ENCODE peak calls at places on chromosomes 12 and 14, in six cellular contexts. One of them, this sample, is unnamed.

GRCh38 chr12:41992692-41993215 is 151.9 kb downstream of the GXYLT1 start:
- DNase-seq in GM03348: no peak
- DNase-seq in NCI-H2081: no peak
- DNase-seq in Kasumi-1: no peak
- DNase-seq in activated T-cell treated with anti-CD3 and anti-CD28 coated beads, Interleukin-2, amount 50 U/mL, for 72 hours: no peak
- DNase-seq in upper lobe of right lung: no peak
- DNase-seq in this sample: no peak

GRCh38 chr14:24311837-24312615 is 724 bp downstream of the LTB4R start:
- DNase-seq in GM03348: peak; percentile 45
- DNase-seq in NCI-H2081: no peak
- DNase-seq in Kasumi-1: no peak
- DNase-seq in activated T-cell treated with anti-CD3 and anti-CD28 coated beads, Interleukin-2, amount 50 U/mL, for 72 hours: no peak
- DNase-seq in upper lobe of right lung: no peak
- DNase-seq in this sample: no peak

GRCh38 chr12:16359512-16360491 is 12.4 kb downstream of the MGST1 start:
- DNase-seq in GM03348: peak; percentile 41
- DNase-seq in NCI-H2081: peak; percentile 62
- DNase-seq in Kasumi-1: peak; percentile 37
- DNase-seq in activated T-cell treated with anti-CD3 and anti-CD28 coated beads, Interleukin-2, amount 50 U/mL, for 72 hours: peak; percentile 29
- DNase-seq in upper lobe of right lung: peak; percentile 82
- DNase-seq in this sample: peak; percentile 31

GRCh38 chr14:55249423-55249822 is 21.8 kb upstream of the FBXO34 start:
- DNase-seq in GM03348: peak; percentile 30
- DNase-seq in NCI-H2081: no peak
- DNase-seq in Kasumi-1: no peak
- DNase-seq in activated T-cell treated with anti-CD3 and anti-CD28 coated beads, Interleukin-2, amount 50 U/mL, for 72 hours: no peak
- DNase-seq in upper lobe of right lung: no peak
- DNase-seq in this sample: no peak

GRCh38 chr14:30855345-30856037 is 18.9 kb upstream of the COCH start:
- DNase-seq in GM03348: no peak
- DNase-seq in NCI-H2081: no peak
- DNase-seq in Kasumi-1: no peak
- DNase-seq in activated T-cell treated with anti-CD3 and anti-CD28 coated beads, Interleukin-2, amount 50 U/mL, for 72 hours: peak; percentile 52
- DNase-seq in upper lobe of right lung: no peak
- DNase-seq in this sample: peak; percentile 61

GRCh38 chr12:122457627-122458026 is 35.2 kb upstream of the CLIP1 start:
- DNase-seq in GM03348: no peak
- DNase-seq in NCI-H2081: no peak
- DNase-seq in Kasumi-1: no peak
- DNase-seq in activated T-cell treated with anti-CD3 and anti-CD28 coated beads, Interleukin-2, amount 50 U/mL, for 72 hours: no peak
- DNase-seq in upper lobe of right lung: no peak
- DNase-seq in this sample: no peak

GRCh38 chr12:132423251-132424117 is 66.5 kb upstream of the FBRSL1 start:
- DNase-seq in GM03348: no peak
- DNase-seq in NCI-H2081: no peak
- DNase-seq in Kasumi-1: no peak
- DNase-seq in activated T-cell treated with anti-CD3 and anti-CD28 coated beads, Interleukin-2, amount 50 U/mL, for 72 hours: no peak
- DNase-seq in upper lobe of right lung: no peak
- DNase-seq in this sample: no peak

GRCh38 chr14:25942090-25942489 is 655.7 kb downstream of the NOVA1 start:
- DNase-seq in GM03348: no peak
- DNase-seq in NCI-H2081: no peak
- DNase-seq in Kasumi-1: no peak
- DNase-seq in activated T-cell treated with anti-CD3 and anti-CD28 coated beads, Interleukin-2, amount 50 U/mL, for 72 hours: no peak
- DNase-seq in upper lobe of right lung: no peak
- DNase-seq in this sample: no peak

GRCh38 chr14:33851366-33851765 is 99.5 kb downstream of the EGLN3 start:
- DNase-seq in GM03348: no peak
- DNase-seq in NCI-H2081: no peak
- DNase-seq in Kasumi-1: no peak
- DNase-seq in activated T-cell treated with anti-CD3 and anti-CD28 coated beads, Interleukin-2, amount 50 U/mL, for 72 hours: no peak
- DNase-seq in upper lobe of right lung: no peak
- DNase-seq in this sample: no peak

GRCh38 chr14:32611752-32612151 is 282.7 kb downstream of the AKAP6 start:
- DNase-seq in GM03348: peak; percentile 78
- DNase-seq in NCI-H2081: no peak
- DNase-seq in Kasumi-1: no peak
- DNase-seq in activated T-cell treated with anti-CD3 and anti-CD28 coated beads, Interleukin-2, amount 50 U/mL, for 72 hours: no peak
- DNase-seq in upper lobe of right lung: no peak
- DNase-seq in this sample: no peak

GRCh38 chr14:50342211-50343080 is 30.3 kb downstream of the DMAC2L start:
- DNase-seq in GM03348: peak; percentile 84
- DNase-seq in NCI-H2081: peak; percentile 77
- DNase-seq in Kasumi-1: peak; percentile 59
- DNase-seq in activated T-cell treated with anti-CD3 and anti-CD28 coated beads, Interleukin-2, amount 50 U/mL, for 72 hours: peak; percentile 54
- DNase-seq in upper lobe of right lung: no peak
- DNase-seq in this sample: peak; percentile 59

GRCh38 chr14:24267516-24267915 is 3.9 kb downstream of the RABGGTA start:
- DNase-seq in GM03348: no peak
- DNase-seq in NCI-H2081: no peak
- DNase-seq in Kasumi-1: no peak
- DNase-seq in activated T-cell treated with anti-CD3 and anti-CD28 coated beads, Interleukin-2, amount 50 U/mL, for 72 hours: no peak
- DNase-seq in upper lobe of right lung: no peak
- DNase-seq in this sample: no peak

GRCh38 chr14:86530457-86530856 is 1000.5 kb downstream of the FLRT2 start:
- DNase-seq in GM03348: no peak
- DNase-seq in NCI-H2081: no peak
- DNase-seq in Kasumi-1: no peak
- DNase-seq in activated T-cell treated with anti-CD3 and anti-CD28 coated beads, Interleukin-2, amount 50 U/mL, for 72 hours: no peak
- DNase-seq in upper lobe of right lung: no peak
- DNase-seq in this sample: no peak

GRCh38 chr12:131990980-131991305 is 41.2 kb downstream of the EP400 start:
- DNase-seq in GM03348: no peak
- DNase-seq in NCI-H2081: peak; percentile 73
- DNase-seq in Kasumi-1: no peak
- DNase-seq in activated T-cell treated with anti-CD3 and anti-CD28 coated beads, Interleukin-2, amount 50 U/mL, for 72 hours: no peak
- DNase-seq in upper lobe of right lung: no peak
- DNase-seq in this sample: no peak

GRCh38 chr12:72264548-72265175 is 7.5 kb upstream of the TRHDE start:
- DNase-seq in GM03348: peak; percentile 7
- DNase-seq in NCI-H2081: peak; percentile 15
- DNase-seq in Kasumi-1: peak; percentile 55
- DNase-seq in activated T-cell treated with anti-CD3 and anti-CD28 coated beads, Interleukin-2, amount 50 U/mL, for 72 hours: no peak
- DNase-seq in upper lobe of right lung: no peak
- DNase-seq in this sample: no peak

GRCh38 chr12:52195065-52195730 is 3.4 kb upstream of the KRT80 start:
- DNase-seq in GM03348: no peak
- DNase-seq in NCI-H2081: no peak
- DNase-seq in Kasumi-1: peak; percentile 91
- DNase-seq in activated T-cell treated with anti-CD3 and anti-CD28 coated beads, Interleukin-2, amount 50 U/mL, for 72 hours: no peak
- DNase-seq in upper lobe of right lung: no peak
- DNase-seq in this sample: no peak

GRCh38 chr12:51383281-51383905 is 7.8 kb downstream of the GALNT6 start:
- DNase-seq in GM03348: no peak
- DNase-seq in NCI-H2081: no peak
- DNase-seq in Kasumi-1: no peak
- DNase-seq in activated T-cell treated with anti-CD3 and anti-CD28 coated beads, Interleukin-2, amount 50 U/mL, for 72 hours: no peak
- DNase-seq in upper lobe of right lung: no peak
- DNase-seq in this sample: no peak

GRCh38 chr14:34682787-34683321 is 31.5 kb downstream of the CFL2 start:
- DNase-seq in GM03348: peak; percentile 44
- DNase-seq in NCI-H2081: no peak
- DNase-seq in Kasumi-1: peak; percentile 16
- DNase-seq in activated T-cell treated with anti-CD3 and anti-CD28 coated beads, Interleukin-2, amount 50 U/mL, for 72 hours: peak; percentile 47
- DNase-seq in upper lobe of right lung: no peak
- DNase-seq in this sample: no peak

GRCh38 chr14:68722968-68723577 is 69.8 kb downstream of the ZFP36L1 start:
- DNase-seq in GM03348: no peak
- DNase-seq in NCI-H2081: no peak
- DNase-seq in Kasumi-1: no peak
- DNase-seq in activated T-cell treated with anti-CD3 and anti-CD28 coated beads, Interleukin-2, amount 50 U/mL, for 72 hours: no peak
- DNase-seq in upper lobe of right lung: no peak
- DNase-seq in this sample: no peak

GRCh38 chr14:104677506-104678332 is 11.7 kb upstream of the INF2 start:
- DNase-seq in GM03348: peak; percentile 92
- DNase-seq in NCI-H2081: no peak
- DNase-seq in Kasumi-1: peak; percentile 89
- DNase-seq in activated T-cell treated with anti-CD3 and anti-CD28 coated beads, Interleukin-2, amount 50 U/mL, for 72 hours: peak; percentile 74
- DNase-seq in upper lobe of right lung: peak; percentile 89
- DNase-seq in this sample: peak; percentile 84

GRCh38 chr12:109888179-109889020 is 8.1 kb upstream of the GLTP start:
- DNase-seq in GM03348: peak; percentile 88
- DNase-seq in NCI-H2081: no peak
- DNase-seq in Kasumi-1: peak; percentile 76
- DNase-seq in activated T-cell treated with anti-CD3 and anti-CD28 coated beads, Interleukin-2, amount 50 U/mL, for 72 hours: peak; percentile 35
- DNase-seq in upper lobe of right lung: no peak
- DNase-seq in this sample: peak; percentile 29

GRCh38 chr12:128228581-128228980 is 38.4 kb upstream of the TMEM132C start:
- DNase-seq in GM03348: no peak
- DNase-seq in NCI-H2081: no peak
- DNase-seq in Kasumi-1: no peak
- DNase-seq in activated T-cell treated with anti-CD3 and anti-CD28 coated beads, Interleukin-2, amount 50 U/mL, for 72 hours: no peak
- DNase-seq in upper lobe of right lung: no peak
- DNase-seq in this sample: no peak

GRCh38 chr14:22896351-22896750 is 13.3 kb downstream of the REM2 start:
- DNase-seq in GM03348: no peak
- DNase-seq in NCI-H2081: no peak
- DNase-seq in Kasumi-1: no peak
- DNase-seq in activated T-cell treated with anti-CD3 and anti-CD28 coated beads, Interleukin-2, amount 50 U/mL, for 72 hours: no peak
- DNase-seq in upper lobe of right lung: no peak
- DNase-seq in this sample: no peak

GRCh38 chr14:80310950-80311349 is 99.6 kb upstream of the DIO2 start:
- DNase-seq in GM03348: no peak
- DNase-seq in NCI-H2081: no peak
- DNase-seq in Kasumi-1: no peak
- DNase-seq in activated T-cell treated with anti-CD3 and anti-CD28 coated beads, Interleukin-2, amount 50 U/mL, for 72 hours: no peak
- DNase-seq in upper lobe of right lung: no peak
- DNase-seq in this sample: no peak

GRCh38 chr12:54560374-54560858 is 11.0 kb downstream of the PDE1B start:
- DNase-seq in GM03348: peak; percentile 91
- DNase-seq in NCI-H2081: peak; percentile 67
- DNase-seq in Kasumi-1: peak; percentile 32
- DNase-seq in activated T-cell treated with anti-CD3 and anti-CD28 coated beads, Interleukin-2, amount 50 U/mL, for 72 hours: peak; percentile 84
- DNase-seq in upper lobe of right lung: peak; percentile 95
- DNase-seq in this sample: peak; percentile 86

GRCh38 chr14:59632381-59632780 is 55.8 kb upstream of the CCDC175 start:
- DNase-seq in GM03348: peak; percentile 24
- DNase-seq in NCI-H2081: peak; percentile 59
- DNase-seq in Kasumi-1: peak; percentile 33
- DNase-seq in activated T-cell treated with anti-CD3 and anti-CD28 coated beads, Interleukin-2, amount 50 U/mL, for 72 hours: peak; percentile 17
- DNase-seq in upper lobe of right lung: no peak
- DNase-seq in this sample: peak; percentile 18

GRCh38 chr14:50883827-50884197 is 12.0 kb downstream of the ABHD12B start:
- DNase-seq in GM03348: no peak
- DNase-seq in NCI-H2081: no peak
- DNase-seq in Kasumi-1: no peak
- DNase-seq in activated T-cell treated with anti-CD3 and anti-CD28 coated beads, Interleukin-2, amount 50 U/mL, for 72 hours: no peak
- DNase-seq in upper lobe of right lung: no peak
- DNase-seq in this sample: no peak

GRCh38 chr12:79006306-79006705 is 141.7 kb downstream of the SYT1 start:
- DNase-seq in GM03348: no peak
- DNase-seq in NCI-H2081: no peak
- DNase-seq in Kasumi-1: peak; percentile 70
- DNase-seq in activated T-cell treated with anti-CD3 and anti-CD28 coated beads, Interleukin-2, amount 50 U/mL, for 72 hours: no peak
- DNase-seq in upper lobe of right lung: no peak
- DNase-seq in this sample: no peak

GRCh38 chr14:23186913-23187654 is 3.6 kb upstream of the SLC7A8 start:
- DNase-seq in GM03348: peak; percentile 82
- DNase-seq in NCI-H2081: peak; percentile 24
- DNase-seq in Kasumi-1: peak; percentile 82
- DNase-seq in activated T-cell treated with anti-CD3 and anti-CD28 coated beads, Interleukin-2, amount 50 U/mL, for 72 hours: no peak
- DNase-seq in upper lobe of right lung: no peak
- DNase-seq in this sample: no peak

GRCh38 chr12:108355069-108355468 is 16.0 kb upstream of the CMKLR1 start:
- DNase-seq in GM03348: no peak
- DNase-seq in NCI-H2081: no peak
- DNase-seq in Kasumi-1: no peak
- DNase-seq in activated T-cell treated with anti-CD3 and anti-CD28 coated beads, Interleukin-2, amount 50 U/mL, for 72 hours: no peak
- DNase-seq in upper lobe of right lung: no peak
- DNase-seq in this sample: no peak

GRCh38 chr12:95701722-95702418 is 88.7 kb downstream of the NTN4 start:
- DNase-seq in GM03348: no peak
- DNase-seq in NCI-H2081: no peak
- DNase-seq in Kasumi-1: no peak
- DNase-seq in activated T-cell treated with anti-CD3 and anti-CD28 coated beads, Interleukin-2, amount 50 U/mL, for 72 hours: no peak
- DNase-seq in upper lobe of right lung: no peak
- DNase-seq in this sample: no peak

GRCh38 chr12:30753233-30753632 is 1.5 kb downstream of the CAPRIN2 start:
- DNase-seq in GM03348: peak; percentile 10
- DNase-seq in NCI-H2081: peak; percentile 5
- DNase-seq in Kasumi-1: peak; percentile 64
- DNase-seq in activated T-cell treated with anti-CD3 and anti-CD28 coated beads, Interleukin-2, amount 50 U/mL, for 72 hours: peak; percentile 16
- DNase-seq in upper lobe of right lung: no peak
- DNase-seq in this sample: peak; percentile 18

GRCh38 chr12:119235352-119235751 is 56.6 kb downstream of the HSPB8 start:
- DNase-seq in GM03348: no peak
- DNase-seq in NCI-H2081: no peak
- DNase-seq in Kasumi-1: no peak
- DNase-seq in activated T-cell treated with anti-CD3 and anti-CD28 coated beads, Interleukin-2, amount 50 U/mL, for 72 hours: no peak
- DNase-seq in upper lobe of right lung: no peak
- DNase-seq in this sample: no peak

This sample was measured in stimulated activated naive CD8-positive, alpha-beta T cell treated with anti-CD3 and anti-CD28 coated beads, Interleukin-15, Interleukin-2, amounts not matched to agents 100 U/mL and 50 U/mL, for 24 hours.